ENCODE peak calls at places on chromosome 12, in eight cellular contexts. S is AG08396; D is globus pallidus; B is heart left ventricle; E is omental fat pad; N is esophagus squamous epithelium; V is AG08395; R is stimulated activated CD4-positive, alpha-beta T cell treated with anti-CD3 and anti-CD28 coated beads, TNF-alpha, amount 100 ng/mL, for 48 hours. P is an unnamed sample.

GRCh38 chr12:103586132-103586531 is 941 bp upstream of the STAB2 start:
- DNase-seq in D (no peak), S (no peak), N (no peak), E (no peak), B (no peak), V (no peak), R (no peak), P (no peak)

GRCh38 chr12:118145113-118145797 is 9.3 kb downstream of the PEBP1 start:
- DNase-seq in D (no peak), V (no peak), S (no peak), N (no peak), E (no peak), B (no peak), R (no peak), P (no peak)

GRCh38 chr12:65372574-65372973 is 94.1 kb downstream of the MSRB3 start:
- DNase-seq in B (no peak), N (no peak), S (no peak), D (no peak), V (no peak), E (no peak), R (no peak), P (no peak)

GRCh38 chr12:124947561-124948398 is 33.3 kb upstream of the UBC start:
- DNase-seq in E (no peak), D (no peak), N (no peak), B (no peak), R (no peak), V (no peak), S (peak), P (no peak)

GRCh38 chr12:12983420-12984035 is 16.5 kb downstream of the HEBP1 start:
- DNase-seq in V (peak), S (peak), N (no peak), R (no peak), E (no peak), D (peak), B (no peak), P (peak)

GRCh38 chr12:12182926-12183325 is 83.9 kb downstream of the LRP6 start:
- DNase-seq in B (no peak), N (no peak), R (no peak), E (no peak), S (peak), V (peak), D (no peak), P (peak)

GRCh38 chr12:43099691-43100163 is 452.3 kb downstream of the ADAMTS20 start:
- DNase-seq in E (no peak), N (no peak), S (no peak), D (no peak), R (no peak), V (no peak), B (no peak), P (no peak)

GRCh38 chr12:39375206-39375808 is 67.6 kb downstream of the KIF21A start:
- DNase-seq in D (no peak), S (no peak), N (no peak), R (no peak), E (no peak), B (no peak), V (no peak), P (no peak)

GRCh38 chr12:462936-463705 is 3.4 kb downstream of the B4GALNT3 start:
- DNase-seq in R (no peak), D (no peak), E (no peak), N (no peak), V (no peak), B (no peak), S (no peak), P (no peak)